ENCODE peak calls at places on chromosomes 4 and X, in four cellular contexts. P is endothelial cell of umbilical vein, L is tibial nerve, G is K562. A is an unnamed sample.

GRCh38 chr4:153543351-153543750 is 77.2 kb downstream of the TMEM131L start:
- DNase-seq in P (no peak), L (no peak), G (no peak), A (no peak)

GRCh38 chrX:78042601-78043000 is 61.4 kb upstream of the PGK1 start:
- DNase-seq in P (no peak), L (no peak), G (no peak), A (no peak)

GRCh38 chr4:80202784-80203553 is 5.7 kb downstream of the PRDM8 start:
- DNase-seq in P (peak), L (no peak), G (no peak), A (peak)

GRCh38 chrX:110210417-110211139 is 107.3 kb downstream of the AMMECR1 start:
- DNase-seq in P (peak), L (no peak), G (no peak), A (peak)

GRCh38 chr4:115126487-115126886 is 13.1 kb upstream of the NDST4 start:
- DNase-seq in P (no peak), L (no peak), G (no peak), A (no peak)

GRCh38 chrX:44352739-44353138 is 9.3 kb upstream of the EFHC2 start:
- DNase-seq in P (no peak), L (no peak), G (no peak), A (no peak)

GRCh38 chr4:108477527-108478108 is 142.8 kb upstream of the RPL34 start:
- DNase-seq in P (no peak), L (no peak), G (peak), A (no peak)

GRCh38 chrX:52979993-52980392 is 21.7 kb upstream of the FAM156A start:
- DNase-seq in P (no peak), L (no peak), G (no peak), A (no peak)

GRCh38 chrX:19342331-19342906 is 1.3 kb upstream of the PDHA1 start:
- DNase-seq in P (no peak), L (no peak), G (peak), A (peak)

GRCh38 chrX:132218100-132218807 is 993 bp downstream of the RAP2C start:
- DNase-seq in P (peak), L (peak), G (peak), A (peak)

GRCh38 chr4:128810331-128810870 is 901 bp downstream of the JADE1 start:
- DNase-seq in P (no peak), L (no peak), G (peak), A (peak)

GRCh38 chrX:130680164-130681035 is 222.6 kb downstream of the ENOX2 start:
- DNase-seq in P (peak), L (no peak), G (peak), A (peak)

GRCh38 chrX:56765816-56766553 is 36.9 kb downstream of the NBDY start:
- DNase-seq in P (no peak), L (no peak), G (no peak), A (no peak)

GRCh38 chr4:43234626-43235025 is 342.1 kb downstream of the GRXCR1 start:
- DNase-seq in P (no peak), L (no peak), G (no peak), A (no peak)

GRCh38 chrX:151030845-151031244 is 47.7 kb downstream of the HMGB3 start:
- DNase-seq in P (no peak), L (no peak), G (no peak), A (no peak)

GRCh38 chrX:44054863-44055601 is 81.8 kb upstream of the NDP start:
- DNase-seq in P (no peak), L (no peak), G (no peak), A (no peak)

GRCh38 chr4:184400375-184400870 is 73.9 kb downstream of the IRF2 start:
- DNase-seq in P (peak), L (no peak), G (no peak), A (no peak)

GRCh38 chrX:137430984-137431475 is 134.9 kb upstream of the ZIC3 start:
- DNase-seq in P (no peak), L (no peak), G (no peak), A (no peak)

GRCh38 chrX:87755493-87755892 is 237.9 kb downstream of the KLHL4 start:
- DNase-seq in P (no peak), L (no peak), G (no peak), A (no peak)

GRCh38 chrX:132463411-132463810 is 25.4 kb downstream of the MBNL3 start:
- DNase-seq in P (no peak), L (no peak), G (peak), A (peak)

GRCh38 chr4:2469192-2469984 is 482 bp downstream of the RNF4 start:
- DNase-seq in P (no peak), L (no peak), G (peak), A (peak)

GRCh38 chr4:39689970-39690369 is 8.0 kb upstream of the UBE2K start:
- DNase-seq in P (no peak), L (no peak), G (no peak), A (no peak)

GRCh38 chrX:130916636-130917422 is 13.8 kb upstream of the ENOX2 start:
- DNase-seq in P (peak), L (no peak), G (peak), A (peak)

GRCh38 chrX:54358424-54359211 is 772 bp upstream of the WNK3 start:
- DNase-seq in P (peak), L (no peak), G (no peak), A (peak)

GRCh38 chr4:18113710-18114331 is 92.3 kb upstream of the LCORL start:
- DNase-seq in P (peak), L (no peak), G (no peak), A (no peak)

GRCh38 chr4:16860506-16860905 is 37.9 kb downstream of the LDB2 start:
- DNase-seq in P (peak), L (no peak), G (no peak), A (no peak)

GRCh38 chr4:1043658-1044468 is 32.4 kb downstream of the FGFRL1 start:
- DNase-seq in P (peak), L (peak), G (peak), A (peak)

GRCh38 chr4:152514356-152514755 is 21.5 kb downstream of the FBXW7 start:
- DNase-seq in P (no peak), L (no peak), G (no peak), A (no peak)

GRCh38 chrX:71251456-71251973 is 2.4 kb downstream of the ZMYM3 start:
- DNase-seq in P (no peak), L (no peak), G (no peak), A (no peak)

GRCh38 chrX:71252221-71252620 is 1.7 kb downstream of the ZMYM3 start:
- DNase-seq in P (no peak), L (no peak), G (peak), A (no peak)

GRCh38 chrX:71253253-71254091 is 468 bp downstream of the ZMYM3 start:
- DNase-seq in P (peak), L (no peak), G (peak), A (peak)

GRCh38 chrX:71256051-71256450 is 2.1 kb upstream of the ZMYM3 start:
- DNase-seq in P (no peak), L (no peak), G (no peak), A (no peak)

DNA sequence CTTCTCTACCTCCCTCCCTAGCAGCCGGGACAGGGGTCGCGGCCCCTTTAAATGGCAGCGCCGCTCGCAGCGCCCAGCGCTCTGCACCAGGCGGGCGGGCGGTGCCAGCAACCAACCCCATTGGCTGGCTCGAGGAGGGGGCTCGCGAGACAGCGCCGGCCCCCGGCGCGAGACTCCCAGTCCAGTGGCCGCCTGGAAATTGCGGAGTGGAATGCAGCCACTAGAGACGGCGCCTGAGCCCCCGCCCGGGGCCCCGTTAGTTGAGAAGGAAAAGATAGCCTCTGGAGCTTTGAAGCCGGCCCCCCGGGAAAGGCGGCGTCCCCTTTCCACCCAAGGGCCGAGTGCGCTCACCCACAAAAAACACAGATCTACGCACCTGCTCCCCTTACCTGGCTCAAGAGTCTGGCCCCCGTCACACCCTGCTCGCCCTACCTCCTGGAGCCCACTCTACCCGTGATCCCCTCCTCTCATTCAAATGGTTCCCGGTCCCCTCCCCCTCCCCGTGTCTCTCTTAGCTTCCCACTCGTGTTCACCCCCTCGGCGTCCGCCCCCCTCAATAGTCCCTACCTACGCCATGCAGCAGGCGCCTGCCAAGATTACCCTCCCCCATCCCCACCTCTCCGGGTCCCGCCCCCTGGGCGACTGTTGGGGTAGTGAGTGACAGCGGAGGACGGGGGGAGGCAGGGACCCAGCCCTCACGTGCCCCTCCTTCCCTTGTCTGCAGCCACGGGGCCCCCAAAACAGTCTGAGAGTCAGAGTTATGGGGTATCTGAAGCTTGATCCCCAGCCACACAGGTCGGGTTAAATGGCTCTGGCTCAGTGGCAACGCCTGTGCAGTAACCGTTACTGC is at the start of gene ZMYM3:
- DNase-seq in P (peak), L (peak), G (peak), A (peak)
- TF ChIP-seq POLR2A in P (peak), L (no peak), G (peak), A (peak)

GRCh38 chr4:102828497-102828808 is 1.1 kb upstream of the UBE2D3 start:
- DNase-seq in P (no peak), L (no peak), G (no peak), A (no peak)

GRCh38 chr4:102826105-102826889 is 1.1 kb downstream of the UBE2D3 start:
- DNase-seq in P (no peak), L (no peak), G (no peak), A (no peak)

GRCh38 chr4:102829803-102830202 is 2.5 kb upstream of the UBE2D3 start:
- DNase-seq in P (no peak), L (no peak), G (no peak), A (no peak)

GRCh38 chr4:102826890-102827673 is at the start of gene UBE2D3:
- DNase-seq in P (peak), L (peak), G (peak), A (peak)

GRCh38 chr4:102827674-102828496 is 534 bp upstream of the UBE2D3 start:
- DNase-seq in P (peak), L (peak), G (peak), A (peak)
- TF ChIP-seq POLR2A in P (peak), L (peak), G (peak), A (peak)

DNA sequence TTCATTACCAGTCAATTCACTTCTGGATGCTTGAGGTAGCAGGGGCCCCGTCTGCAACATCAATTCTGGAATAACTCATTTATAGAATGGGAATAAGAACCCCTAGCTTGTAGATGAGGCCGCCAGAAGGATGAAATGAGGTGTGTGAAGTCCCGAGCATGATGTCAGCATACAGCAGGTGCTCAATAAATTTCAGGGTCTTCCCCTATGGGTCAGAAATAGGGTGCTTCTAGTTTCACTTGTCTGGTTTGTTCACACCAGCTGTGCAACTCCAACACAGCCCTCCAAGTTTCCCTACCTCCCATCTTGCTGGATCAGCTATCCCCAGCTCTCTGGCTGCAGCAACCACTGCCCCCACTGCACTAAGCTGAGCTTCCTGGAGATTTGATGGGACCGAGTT is 13.5 kb downstream of the SLC2A9 start:
- DNase-seq in P (no peak), L (no peak), G (no peak), A (no peak)
- TF ChIP-seq POLR2A in P (no peak), L (no peak), G (no peak), A (no peak)

GRCh38 chr4:52659722-52660261 is 691 bp upstream of the USP46 start:
- DNase-seq in P (peak), L (peak), G (peak), A (peak)
- TF ChIP-seq POLR2A in P (no peak), L (no peak), G (no peak), A (no peak)

GRCh38 chr4:23891064-23891421 is 1.2 kb upstream of the PPARGC1A start:
- DNase-seq in P (no peak), L (no peak), G (no peak), A (no peak)

GRCh38 chr4:23890369-23891063 is 669 bp upstream of the PPARGC1A start:
- DNase-seq in P (no peak), L (no peak), G (no peak), A (no peak)

GRCh38 chr4:23889368-23889767 is 479 bp downstream of the PPARGC1A start:
- DNase-seq in P (no peak), L (no peak), G (no peak), A (no peak)

GRCh38 chr4:23888421-23889319 is 1.2 kb downstream of the PPARGC1A start:
- DNase-seq in P (no peak), L (no peak), G (no peak), A (no peak)

DNA sequence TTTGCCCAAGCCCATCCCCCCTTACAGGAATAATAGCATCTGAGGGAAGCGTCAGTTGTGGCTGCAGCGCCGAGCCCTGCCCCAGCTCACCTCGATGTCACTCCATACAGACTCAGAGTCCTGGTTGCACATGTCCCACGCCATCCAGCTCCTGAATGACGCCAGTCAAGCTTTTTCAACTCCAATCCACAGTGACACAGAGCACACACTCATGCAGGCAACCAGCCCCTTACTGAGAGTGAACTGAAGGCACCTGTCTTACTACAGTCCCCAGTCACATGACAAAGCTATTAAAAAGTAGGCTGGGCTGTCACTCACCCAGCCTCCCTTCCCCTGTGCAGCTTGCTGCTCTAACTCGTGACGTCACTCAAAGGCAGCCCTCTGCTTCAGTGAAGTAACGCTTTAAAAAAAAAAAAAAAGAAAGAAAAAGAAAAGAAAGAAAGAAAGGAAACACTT is at the start of gene PPARGC1A:
- DNase-seq in P (no peak), L (peak), G (no peak), A (no peak)
- TF ChIP-seq POLR2A in P (no peak), L (no peak), G (no peak), A (no peak)